ENCODE peak calls at places on chromosomes 13 and 19, in six cellular contexts. J, T, F, U, W and D are unnamed samples.

GRCh38 chr13:100826441-100826840 is 151.8 kb upstream of the TMTC4 start:
- DNase-seq in J (no peak), T (no peak), F (no peak), U (no peak), W (no peak), D (no peak)

GRCh38 chr19:47105874-47106273 is 7.7 kb downstream of the ZC3H4 start:
- DNase-seq in J (no peak), T (no peak), F (no peak), U (no peak), W (no peak), D (no peak)

GRCh38 chr13:32969516-32969941 is 46.7 kb upstream of the KL start:
- DNase-seq in J (no peak), T (no peak), F (no peak), U (no peak), W (no peak), D (no peak)

GRCh38 chr13:27020415-27020814 is 151.2 kb downstream of the USP12 start:
- DNase-seq in J (no peak), T (no peak), F (no peak), U (no peak), W (no peak), D (no peak)

GRCh38 chr13:33355470-33355869 is 69.9 kb upstream of the STARD13 start:
- DNase-seq in J (no peak), T (no peak), F (peak), U (no peak), W (no peak), D (no peak)

GRCh38 chr19:7550987-7551761 is 15.7 kb downstream of the PNPLA6 start:
- DNase-seq in J (no peak), T (peak), F (peak), U (peak), W (peak), D (no peak)

GRCh38 chr19:39677931-39678889 is 22.5 kb downstream of the LGALS16 start:
- DNase-seq in J (no peak), T (no peak), F (no peak), U (peak), W (no peak), D (no peak)

GRCh38 chr13:42750858-42751257 is 30.5 kb upstream of the FAM216B start:
- DNase-seq in J (no peak), T (no peak), F (no peak), U (no peak), W (no peak), D (no peak)

GRCh38 chr19:37998801-37999308 is 91.8 kb downstream of the SIPA1L3 start:
- DNase-seq in J (no peak), T (no peak), F (no peak), U (no peak), W (no peak), D (no peak)

GRCh38 chr19:48543121-48543710 is 8.8 kb upstream of the SULT2B1 start:
- DNase-seq in J (no peak), T (no peak), F (no peak), U (peak), W (no peak), D (no peak)

GRCh38 chr13:33204130-33204927 is 81.2 kb downstream of the STARD13 start:
- DNase-seq in J (no peak), T (no peak), F (peak), U (no peak), W (no peak), D (no peak)

GRCh38 chr19:4229179-4229931 is at the start of gene EBI3:
- DNase-seq in J (peak), T (no peak), F (peak), U (no peak), W (no peak), D (no peak)

GRCh38 chr19:49450405-49450804 is 1.2 kb downstream of the PIH1D1 start:
- DNase-seq in J (no peak), T (no peak), F (no peak), U (no peak), W (no peak), D (no peak)

GRCh38 chr13:61255035-61255796 is 160.4 kb downstream of the PCDH20 start:
- DNase-seq in J (no peak), T (no peak), F (no peak), U (peak), W (no peak), D (no peak)

GRCh38 chr19:34217952-34218817 is 36.2 kb upstream of the GARRE1 start:
- DNase-seq in J (peak), T (no peak), F (no peak), U (peak), W (no peak), D (no peak)

GRCh38 chr13:72341904-72342303 is 385.5 kb downstream of the MZT1 start:
- DNase-seq in J (no peak), T (no peak), F (no peak), U (no peak), W (no peak), D (no peak)

GRCh38 chr13:43785681-43786471 is 896 bp downstream of the ENOX1 start:
- DNase-seq in J (peak), T (peak), F (peak), U (peak), W (no peak), D (no peak)

GRCh38 chr13:52925775-52926285 is 77.4 kb upstream of the PCDH8 start:
- DNase-seq in J (no peak), T (no peak), F (no peak), U (no peak), W (peak), D (no peak)

GRCh38 chr13:103062079-103062478 is 4.1 kb downstream of the SLC10A2 start:
- DNase-seq in J (no peak), T (no peak), F (no peak), U (no peak), W (no peak), D (no peak)

GRCh38 chr13:107512551-107512950 is 702.8 kb downstream of the LIG4 start:
- DNase-seq in J (no peak), T (no peak), F (no peak), U (no peak), W (no peak), D (no peak)

GRCh38 chr13:105979131-105979530 is 556.3 kb downstream of the EFNB2 start:
- DNase-seq in J (no peak), T (no peak), F (no peak), U (peak), W (no peak), D (no peak)

GRCh38 chr13:21611385-21611784 is 7.4 kb upstream of the MICU2 start:
- DNase-seq in J (no peak), T (no peak), F (no peak), U (no peak), W (no peak), D (no peak)

GRCh38 chr13:49774376-49775005 is 18.0 kb downstream of the KPNA3 start:
- DNase-seq in J (no peak), T (no peak), F (no peak), U (no peak), W (no peak), D (no peak)

GRCh38 chr13:79525458-79525857 is 44.5 kb downstream of the NDFIP2 start:
- DNase-seq in J (no peak), T (peak), F (no peak), U (peak), W (no peak), D (no peak)

GRCh38 chr19:38665219-38665931 is 17.9 kb downstream of the ACTN4 start:
- DNase-seq in J (no peak), T (no peak), F (no peak), U (no peak), W (no peak), D (no peak)

GRCh38 chr19:2103308-2103707 is 6.6 kb downstream of the IZUMO4 start:
- DNase-seq in J (no peak), T (no peak), F (no peak), U (no peak), W (no peak), D (no peak)

GRCh38 chr13:44303681-44304432 is 69.8 kb upstream of the SERP2 start:
- DNase-seq in J (no peak), T (no peak), F (peak), U (no peak), W (no peak), D (no peak)